ENCODE peak calls at places on chromosomes 12 and 14, in five cellular contexts. Q, N, Y, H and R are unnamed samples.
A peak's percentile ranks its signal among the peaks of the same experiment; 100 is the strongest.

GRCh38 chr12:54413284-54414190 is 5.5 kb downstream of the ITGA5 start:
- DNase-seq in Q (no peak), Y (no peak), H (peak; percentile 71), N (peak; percentile 47), R (peak; percentile 54)

GRCh38 chr12:11814362-11814761 is 164.9 kb downstream of the ETV6 start:
- DNase-seq in Y (no peak), N (peak; percentile 75), H (no peak), Q (no peak), R (peak; percentile 82)

GRCh38 chr14:96221109-96221650 is 16.5 kb downstream of the BDKRB2 start:
- DNase-seq in N (no peak), H (no peak), Y (no peak), Q (no peak), R (no peak)

GRCh38 chr12:95908573-95908972 is 33.8 kb downstream of the CCDC38 start:
- DNase-seq in Y (no peak), N (no peak), Q (no peak), H (no peak), R (peak; percentile 62)

GRCh38 chr14:88228519-88229236 is 94.4 kb downstream of the KCNK10 start:
- DNase-seq in H (no peak), N (peak; percentile 12), Q (no peak), Y (no peak), R (no peak)

GRCh38 chr14:104654119-104654518 is 35.3 kb upstream of the INF2 start:
- DNase-seq in N (no peak), Y (no peak), Q (no peak), H (no peak), R (no peak)

GRCh38 chr14:105857223-105857815 is 330.9 kb downstream of the TMEM121 start:
- DNase-seq in H (no peak), Q (no peak), Y (no peak), N (no peak), R (no peak)

GRCh38 chr12:121787063-121787774 is 6.3 kb downstream of the RHOF start:
- DNase-seq in H (peak; percentile 41), N (no peak), Y (no peak), Q (no peak), R (no peak)